ENCODE peak calls at places on chromosomes 16 and 17, in five cellular contexts. R is kidney epithelial cell, N is H1, P is OCI-LY7, L is choroid plexus epithelial cell. S is an unnamed sample.

GRCh38 chr16:84117482-84117843 is 721 bp upstream of the MBTPS1 start:
- DNase-seq in N (no peak), R (no peak), L (peak; percentile 43), P (peak; percentile 64), S (no peak)

GRCh38 chr17:27782791-27783206 is 17.5 kb downstream of the NOS2 start:
- DNase-seq in L (no peak), P (peak; percentile 25), R (no peak), N (no peak), S (no peak)

GRCh38 chr16:2512920-2513404 is 790 bp upstream of the ATP6V0C start:
- DNase-seq in P (peak; percentile 65), L (no peak), N (peak; percentile 77), R (no peak), S (no peak)

GRCh38 chr16:81265658-81266451 is 27.4 kb downstream of the BCO1 start:
- DNase-seq in P (no peak), N (no peak), R (no peak), L (peak; percentile 23), S (no peak)

GRCh38 chr17:19727466-19728113 is 11.2 kb upstream of the SLC47A2 start:
- DNase-seq in R (no peak), L (peak; percentile 94), P (no peak), N (no peak), S (no peak)

GRCh38 chr17:58262149-58262548 is 18.6 kb downstream of the MPO start:
- DNase-seq in N (no peak), R (no peak), L (no peak), P (no peak), S (no peak)

GRCh38 chr16:30740364-30741251 is 7.6 kb upstream of the PHKG2 start:
- DNase-seq in P (no peak), L (peak; percentile 86), N (no peak), R (peak; percentile 68), S (no peak)

GRCh38 chr17:73191443-73192218 is 1.2 kb upstream of the COG1 start:
- DNase-seq in N (peak; percentile 70), R (no peak), P (peak; percentile 88), L (peak; percentile 83), S (no peak)

GRCh38 chr16:70738083-70738977 is 52.5 kb upstream of the MTSS2 start:
- DNase-seq in R (no peak), L (peak; percentile 88), N (peak; percentile 73), P (peak; percentile 26), S (no peak)

GRCh38 chr17:21174719-21175118 is 39.2 kb downstream of the TMEM11 start:
- DNase-seq in R (no peak), P (no peak), L (peak; percentile 35), N (no peak), S (no peak)

GRCh38 chr16:29304251-29304900 is 102.1 kb downstream of the NPIPB11 start:
- DNase-seq in L (no peak), N (no peak), P (no peak), R (no peak), S (no peak)

GRCh38 chr16:60414617-60415016 is 1621.6 kb downstream of the CDH8 start:
- DNase-seq in N (no peak), R (no peak), L (no peak), P (no peak), S (no peak)

GRCh38 chr17:67095803-67096202 is 51.4 kb downstream of the CACNG1 start:
- DNase-seq in L (peak; percentile 76), N (no peak), R (peak; percentile 2), P (no peak), S (no peak)

GRCh38 chr16:15636392-15636873 is 6.5 kb downstream of the MARF1 start:
- DNase-seq in N (no peak), L (no peak), P (peak; percentile 57), R (no peak), S (no peak)

GRCh38 chr16:30677931-30678585 is 19.8 kb downstream of the FBRS start:
- DNase-seq in L (no peak), N (peak; percentile 71), P (no peak), R (no peak), S (no peak)

GRCh38 chr16:30131869-30132475 is 9.0 kb upstream of the MAPK3 start:
- DNase-seq in L (no peak), N (no peak), R (no peak), P (no peak), S (no peak)

GRCh38 chr17:29828676-29829291 is 101.2 kb downstream of the SSH2 start:
- DNase-seq in P (no peak), L (no peak), R (no peak), N (no peak), S (no peak)

GRCh38 chr17:42180922-42181850 is at the start of gene KCNH4:
- DNase-seq in L (peak; percentile 85), N (peak; percentile 92), P (peak; percentile 83), R (no peak), S (no peak)

GRCh38 chr17:76137351-76138233 is 3.5 kb downstream of the FOXJ1 start:
- DNase-seq in L (no peak), P (no peak), N (peak; percentile 77), R (no peak), S (no peak)

GRCh38 chr17:34665803-34666763 is 86.7 kb downstream of the TMEM132E start:
- DNase-seq in R (no peak), P (no peak), N (peak; percentile 66), L (no peak), S (no peak)
- TF ChIP-seq CTCF in R (no peak), P (no peak), N (peak; percentile 50), L (no peak), S (peak; percentile 28)

GRCh38 chr17:64494121-64494520 is 2.7 kb downstream of the POLG2 start:
- DNase-seq in R (no peak), P (no peak), L (no peak), N (no peak), S (no peak)

GRCh38 chr17:64491034-64491860 is 5.6 kb downstream of the POLG2 start:
- DNase-seq in L (peak; percentile 80), P (peak; percentile 52), N (no peak), R (no peak), S (no peak)

GRCh38 chr17:64491995-64492394 is 4.9 kb downstream of the POLG2 start:
- DNase-seq in R (peak; percentile 37), L (peak; percentile 41), N (no peak), P (no peak), S (no peak)

GRCh38 chr17:64496348-64496785 is 487 bp downstream of the POLG2 start:
- DNase-seq in R (no peak), N (no peak), P (peak; percentile 13), L (peak; percentile 25), S (no peak)

DNA sequence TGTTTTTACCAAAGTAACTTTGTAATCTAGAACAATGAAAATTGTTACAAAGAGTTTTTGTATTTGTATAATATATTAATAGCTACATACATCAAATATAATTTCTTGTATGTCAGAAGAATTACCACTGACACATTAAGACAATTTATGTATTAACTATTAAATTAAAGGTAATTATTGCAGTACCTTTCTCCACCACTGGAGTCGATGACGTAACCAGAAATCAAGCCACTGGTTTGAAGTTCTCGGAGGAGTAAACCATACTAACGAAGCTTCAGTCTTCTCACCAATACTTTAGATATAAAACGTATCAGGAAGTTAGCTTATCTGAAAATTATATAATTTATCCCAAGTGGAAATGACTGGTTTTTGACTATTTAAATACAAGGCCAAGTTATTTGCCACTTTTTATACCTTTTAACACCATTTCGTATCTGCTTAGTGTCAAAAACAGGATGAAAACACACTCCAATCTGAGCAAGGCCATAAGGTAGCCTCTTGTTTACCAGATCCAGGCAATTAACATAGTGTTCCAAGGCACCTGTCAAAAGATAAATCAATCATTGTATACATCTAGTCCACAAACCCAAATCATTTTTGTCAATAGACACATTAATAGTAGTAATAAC is 4.3 kb downstream of the POLG2 start:
- DNase-seq in R (no peak), N (no peak), L (peak; percentile 53), P (peak; percentile 44), S (no peak)
- TF ChIP-seq CTCF in R (peak; percentile 40), N (peak; percentile 7), L (peak; percentile 57), P (peak; percentile 76), S (peak; percentile 50)

GRCh38 chr16:72848759-72849664 is 198.9 kb downstream of the ZFHX3 start:
- DNase-seq in N (no peak), R (peak; percentile 67), P (no peak), L (peak; percentile 84), S (no peak)
- TF ChIP-seq CTCF in N (no peak), R (no peak), P (no peak), L (peak; percentile 18), S (no peak)

GRCh38 chr16:87978127-87978526 is 26.9 kb downstream of the BANP start:
- DNase-seq in N (no peak), L (no peak), R (no peak), P (no peak), S (no peak)
- TF ChIP-seq CTCF in N (no peak), L (no peak), R (no peak), P (no peak), S (no peak)

DNA sequence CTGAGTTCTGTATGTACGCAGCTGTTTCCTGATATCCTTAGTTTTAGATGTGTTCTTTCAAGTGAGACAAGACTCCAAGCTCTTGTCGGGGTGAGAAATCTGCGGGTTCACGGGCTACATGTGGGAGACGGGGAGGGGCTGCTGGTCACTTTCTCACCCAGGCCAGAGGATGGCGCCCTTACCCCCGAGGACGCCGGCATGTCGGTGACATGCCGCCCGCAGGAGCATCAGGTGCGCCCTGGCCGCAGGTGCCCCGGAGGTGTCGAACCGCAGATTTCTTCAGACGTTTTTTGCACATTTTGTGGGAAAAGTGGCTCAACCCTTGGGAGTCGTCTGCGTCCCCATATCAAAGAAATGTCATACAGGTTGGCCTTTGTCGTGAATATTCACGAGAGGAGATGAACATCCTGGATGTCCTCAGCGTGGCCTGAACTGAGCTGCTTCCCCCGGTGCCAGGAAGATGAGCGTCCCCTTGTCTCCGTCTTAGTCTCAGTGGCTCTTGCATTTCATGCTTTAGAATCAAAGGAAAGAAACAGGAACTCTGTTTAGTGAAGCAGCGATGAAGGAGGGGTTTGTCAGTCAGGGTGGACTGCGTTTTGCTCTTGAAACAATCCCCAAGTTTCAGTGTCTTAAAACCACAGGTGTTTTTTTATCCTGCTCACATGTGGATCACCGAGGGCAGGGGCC is 75.3 kb upstream of the ZNF750 start:
- DNase-seq in L (no peak), R (no peak), P (peak; percentile 92), N (peak; percentile 57), S (no peak)
- TF ChIP-seq CTCF in L (peak; percentile 21), R (no peak), P (peak; percentile 89), N (peak; percentile 59), S (peak; percentile 12)

GRCh38 chr17:34307110-34307509 is 12.1 kb upstream of the CCL8 start:
- DNase-seq in R (no peak), N (no peak), P (no peak), L (peak; percentile 79), S (no peak)

GRCh38 chr17:34308376-34308775 is 10.9 kb upstream of the CCL8 start:
- DNase-seq in N (no peak), L (peak; percentile 14), R (no peak), P (no peak), S (no peak)

GRCh38 chr17:34305606-34306005 is 13.6 kb upstream of the CCL8 start:
- DNase-seq in L (peak; percentile 10), N (no peak), R (no peak), P (no peak), S (no peak)

GRCh38 chr17:34305061-34305460 is 14.2 kb upstream of the CCL8 start:
- DNase-seq in P (no peak), N (no peak), L (no peak), R (no peak), S (no peak)

DNA sequence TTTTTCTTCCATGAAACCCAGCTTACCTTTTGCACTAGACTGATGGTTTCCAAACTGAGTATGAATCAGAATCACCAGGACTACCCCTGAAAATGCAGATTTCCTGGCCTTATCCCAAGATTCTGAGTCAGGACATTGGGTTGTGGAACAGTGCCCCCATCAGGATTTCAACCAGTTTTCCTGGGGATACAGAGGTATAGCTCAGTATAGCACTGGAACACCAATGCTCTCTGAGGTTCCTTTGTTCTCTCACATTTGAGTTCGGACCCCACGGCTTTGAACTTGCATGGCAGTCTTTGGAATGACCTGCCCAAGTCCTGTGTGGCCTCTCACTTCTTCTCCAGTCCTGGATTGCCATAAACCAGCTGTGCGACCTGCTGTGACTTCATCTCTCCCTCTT is 12.8 kb upstream of the CCL8 start:
- DNase-seq in P (no peak), R (no peak), N (peak; percentile 51), L (peak; percentile 70), S (no peak)
- TF ChIP-seq CTCF in P (peak; percentile 18), R (peak; percentile 15), N (peak; percentile 79), L (peak; percentile 52), S (no peak)

S was measured in progenitor cell of endocrine pancreas.